ENCODE peak calls at places on chromosome 11, in eight cellular contexts. One of them, this sample, is unnamed. For H3K9me3, the result is how much of the 10 kb centered on the place peaks cover.

GRCh38 chr11:34208266-34209135 is 103.1 kb downstream of the NAT10 start:
- DNase-seq in CD4-positive, CD25-positive, alpha-beta regulatory T cell: no peak
- DNase-seq in adipocyte: peak
- DNase-seq in neural progenitor cell: no peak
- DNase-seq in heart left ventricle: no peak
- DNase-seq in HepG2: peak
- DNase-seq in GM23248: peak
- DNase-seq in CD8-positive, alpha-beta T cell: no peak
- DNase-seq in this sample: no peak

GRCh38 chr11:106842134-106842533 is 176.1 kb downstream of the GUCY1A2 start:
- DNase-seq in CD4-positive, CD25-positive, alpha-beta regulatory T cell: no peak
- DNase-seq in adipocyte: no peak
- DNase-seq in neural progenitor cell: no peak
- DNase-seq in heart left ventricle: no peak
- DNase-seq in HepG2: no peak
- DNase-seq in GM23248: no peak
- DNase-seq in CD8-positive, alpha-beta T cell: no peak
- DNase-seq in this sample: no peak

GRCh38 chr11:65887723-65888162 is 528 bp downstream of the FIBP start:
- DNase-seq in CD4-positive, CD25-positive, alpha-beta regulatory T cell: no peak
- DNase-seq in adipocyte: no peak
- DNase-seq in neural progenitor cell: no peak
- DNase-seq in heart left ventricle: no peak
- DNase-seq in HepG2: no peak
- DNase-seq in GM23248: peak
- DNase-seq in CD8-positive, alpha-beta T cell: no peak
- DNase-seq in this sample: no peak

GRCh38 chr11:115083129-115083823 is 404.9 kb downstream of the NXPE2 start:
- DNase-seq in CD4-positive, CD25-positive, alpha-beta regulatory T cell: no peak
- DNase-seq in adipocyte: no peak
- DNase-seq in neural progenitor cell: no peak
- DNase-seq in heart left ventricle: no peak
- DNase-seq in HepG2: no peak
- DNase-seq in GM23248: no peak
- DNase-seq in CD8-positive, alpha-beta T cell: no peak
- DNase-seq in this sample: no peak

GRCh38 chr11:115493488-115493887 is 10.7 kb downstream of the CADM1 start:
- DNase-seq in CD4-positive, CD25-positive, alpha-beta regulatory T cell: no peak
- DNase-seq in adipocyte: no peak
- DNase-seq in neural progenitor cell: no peak
- DNase-seq in heart left ventricle: no peak
- DNase-seq in HepG2: no peak
- DNase-seq in GM23248: no peak
- DNase-seq in CD8-positive, alpha-beta T cell: no peak
- DNase-seq in this sample: no peak

GRCh38 chr11:62544521-62545436 is 1.8 kb downstream of the AHNAK start:
- DNase-seq in CD4-positive, CD25-positive, alpha-beta regulatory T cell: no peak
- DNase-seq in adipocyte: peak
- DNase-seq in neural progenitor cell: peak
- DNase-seq in heart left ventricle: peak
- DNase-seq in HepG2: no peak
- DNase-seq in GM23248: peak
- DNase-seq in CD8-positive, alpha-beta T cell: peak
- DNase-seq in this sample: no peak

GRCh38 chr11:6992026-6992425 is 28.1 kb downstream of the ZNF214 start:
- DNase-seq in CD4-positive, CD25-positive, alpha-beta regulatory T cell: no peak
- DNase-seq in adipocyte: peak
- DNase-seq in neural progenitor cell: no peak
- DNase-seq in heart left ventricle: no peak
- DNase-seq in HepG2: no peak
- DNase-seq in GM23248: peak
- DNase-seq in CD8-positive, alpha-beta T cell: no peak
- DNase-seq in this sample: no peak

GRCh38 chr11:64653388-64653973 is 62.5 kb downstream of the SLC22A12 start:
- DNase-seq in CD4-positive, CD25-positive, alpha-beta regulatory T cell: no peak
- DNase-seq in adipocyte: no peak
- DNase-seq in neural progenitor cell: no peak
- DNase-seq in heart left ventricle: no peak
- DNase-seq in HepG2: no peak
- DNase-seq in GM23248: no peak
- DNase-seq in CD8-positive, alpha-beta T cell: no peak
- DNase-seq in this sample: no peak

GRCh38 chr11:120061036-120061760 is 76.7 kb downstream of the TRIM29 start:
- DNase-seq in CD4-positive, CD25-positive, alpha-beta regulatory T cell: no peak
- DNase-seq in adipocyte: no peak
- DNase-seq in neural progenitor cell: peak
- DNase-seq in heart left ventricle: no peak
- DNase-seq in HepG2: no peak
- DNase-seq in GM23248: peak
- DNase-seq in CD8-positive, alpha-beta T cell: no peak
- DNase-seq in this sample: no peak

GRCh38 chr11:1348146-1348545 is 38.7 kb upstream of the TOLLIP start:
- DNase-seq in CD4-positive, CD25-positive, alpha-beta regulatory T cell: no peak
- DNase-seq in adipocyte: no peak
- DNase-seq in neural progenitor cell: no peak
- DNase-seq in heart left ventricle: no peak
- DNase-seq in HepG2: no peak
- DNase-seq in GM23248: no peak
- DNase-seq in CD8-positive, alpha-beta T cell: no peak
- DNase-seq in this sample: no peak

GRCh38 chr11:10320164-10320563 is 15.3 kb downstream of the ADM start:
- DNase-seq in CD4-positive, CD25-positive, alpha-beta regulatory T cell: no peak
- DNase-seq in adipocyte: no peak
- DNase-seq in neural progenitor cell: no peak
- DNase-seq in heart left ventricle: no peak
- DNase-seq in HepG2: no peak
- DNase-seq in GM23248: no peak
- DNase-seq in CD8-positive, alpha-beta T cell: no peak
- DNase-seq in this sample: no peak

GRCh38 chr11:13578514-13579140 is 82.8 kb upstream of the PTH start:
- DNase-seq in CD4-positive, CD25-positive, alpha-beta regulatory T cell: no peak
- DNase-seq in adipocyte: no peak
- DNase-seq in neural progenitor cell: no peak
- DNase-seq in heart left ventricle: no peak
- DNase-seq in HepG2: no peak
- DNase-seq in GM23248: no peak
- DNase-seq in CD8-positive, alpha-beta T cell: no peak
- DNase-seq in this sample: no peak

GRCh38 chr11:94400839-94401772 is at the start of gene GPR83:
- DNase-seq in CD4-positive, CD25-positive, alpha-beta regulatory T cell: no peak
- DNase-seq in adipocyte: peak
- DNase-seq in neural progenitor cell: peak
- DNase-seq in heart left ventricle: peak
- DNase-seq in HepG2: no peak
- DNase-seq in GM23248: peak
- DNase-seq in CD8-positive, alpha-beta T cell: no peak
- DNase-seq in this sample: no peak

GRCh38 chr11:33016654-33017053 is 976 bp downstream of the DEPDC7 start:
- DNase-seq in CD4-positive, CD25-positive, alpha-beta regulatory T cell: no peak
- DNase-seq in adipocyte: no peak
- DNase-seq in neural progenitor cell: no peak
- DNase-seq in heart left ventricle: no peak
- DNase-seq in HepG2: no peak
- DNase-seq in GM23248: peak
- DNase-seq in CD8-positive, alpha-beta T cell: no peak
- DNase-seq in this sample: no peak

GRCh38 chr11:90202342-90202741 is 20.5 kb downstream of the CHORDC1 start:
- DNase-seq in CD4-positive, CD25-positive, alpha-beta regulatory T cell: peak
- DNase-seq in adipocyte: no peak
- DNase-seq in neural progenitor cell: no peak
- DNase-seq in heart left ventricle: no peak
- DNase-seq in HepG2: no peak
- DNase-seq in GM23248: no peak
- DNase-seq in CD8-positive, alpha-beta T cell: no peak
- DNase-seq in this sample: no peak

GRCh38 chr11:76232026-76232665 is 25.8 kb upstream of the WNT11 start:
- DNase-seq in CD4-positive, CD25-positive, alpha-beta regulatory T cell: peak
- DNase-seq in adipocyte: no peak
- DNase-seq in neural progenitor cell: no peak
- DNase-seq in heart left ventricle: no peak
- DNase-seq in HepG2: no peak
- DNase-seq in GM23248: no peak
- DNase-seq in CD8-positive, alpha-beta T cell: peak
- DNase-seq in this sample: no peak

GRCh38 chr11:45662665-45663485 is 2.5 kb downstream of the CHST1 start:
- DNase-seq in CD4-positive, CD25-positive, alpha-beta regulatory T cell: no peak
- DNase-seq in adipocyte: peak
- DNase-seq in neural progenitor cell: peak
- DNase-seq in heart left ventricle: no peak
- DNase-seq in HepG2: peak
- DNase-seq in GM23248: peak
- DNase-seq in CD8-positive, alpha-beta T cell: no peak
- DNase-seq in this sample: no peak

GRCh38 chr11:61384271-61385242 is 7.8 kb upstream of the TMEM216 start:
- DNase-seq in CD4-positive, CD25-positive, alpha-beta regulatory T cell: no peak
- DNase-seq in adipocyte: no peak
- DNase-seq in neural progenitor cell: peak
- DNase-seq in heart left ventricle: no peak
- DNase-seq in HepG2: peak
- DNase-seq in GM23248: peak
- DNase-seq in CD8-positive, alpha-beta T cell: no peak
- DNase-seq in this sample: no peak

GRCh38 chr11:86301742-86302091 is 323 bp upstream of the HIKESHI start:
- DNase-seq in CD4-positive, CD25-positive, alpha-beta regulatory T cell: no peak
- DNase-seq in adipocyte: no peak
- DNase-seq in neural progenitor cell: no peak
- DNase-seq in heart left ventricle: no peak
- DNase-seq in HepG2: no peak
- DNase-seq in GM23248: no peak
- DNase-seq in CD8-positive, alpha-beta T cell: no peak
- DNase-seq in this sample: no peak

GRCh38 chr11:117438371-117439000 is 110.8 kb downstream of the CEP164 start:
- DNase-seq in CD4-positive, CD25-positive, alpha-beta regulatory T cell: no peak
- DNase-seq in adipocyte: no peak
- DNase-seq in neural progenitor cell: no peak
- DNase-seq in heart left ventricle: no peak
- DNase-seq in HepG2: no peak
- DNase-seq in GM23248: no peak
- DNase-seq in CD8-positive, alpha-beta T cell: no peak
- DNase-seq in this sample: no peak

GRCh38 chr11:44143987-44144909 is 48.8 kb downstream of the EXT2 start:
- DNase-seq in CD4-positive, CD25-positive, alpha-beta regulatory T cell: no peak
- DNase-seq in adipocyte: no peak
- DNase-seq in neural progenitor cell: no peak
- DNase-seq in heart left ventricle: no peak
- DNase-seq in HepG2: no peak
- DNase-seq in GM23248: no peak
- DNase-seq in CD8-positive, alpha-beta T cell: no peak
- DNase-seq in this sample: no peak

GRCh38 chr11:65557280-65558001 is 718 bp downstream of the LTBP3 start:
- DNase-seq in CD4-positive, CD25-positive, alpha-beta regulatory T cell: no peak
- DNase-seq in adipocyte: no peak
- DNase-seq in neural progenitor cell: peak
- DNase-seq in heart left ventricle: no peak
- DNase-seq in HepG2: peak
- DNase-seq in GM23248: peak
- DNase-seq in CD8-positive, alpha-beta T cell: no peak
- DNase-seq in this sample: no peak

GRCh38 chr11:114439229-114440120 is at the start of gene REXO2:
- DNase-seq in CD4-positive, CD25-positive, alpha-beta regulatory T cell: peak
- DNase-seq in adipocyte: peak
- DNase-seq in neural progenitor cell: peak
- DNase-seq in heart left ventricle: peak
- DNase-seq in HepG2: peak
- DNase-seq in GM23248: peak
- DNase-seq in CD8-positive, alpha-beta T cell: peak
- DNase-seq in this sample: peak

GRCh38 chr11:45158210-45158644 is 11.8 kb downstream of the PRDM11 start:
- DNase-seq in CD4-positive, CD25-positive, alpha-beta regulatory T cell: no peak
- DNase-seq in adipocyte: peak
- DNase-seq in neural progenitor cell: peak
- DNase-seq in heart left ventricle: peak
- DNase-seq in HepG2: peak
- DNase-seq in GM23248: no peak
- DNase-seq in CD8-positive, alpha-beta T cell: no peak
- DNase-seq in this sample: no peak

GRCh38 chr11:79404325-79404724 is 36.5 kb downstream of the TENM4 start:
- DNase-seq in CD4-positive, CD25-positive, alpha-beta regulatory T cell: no peak
- DNase-seq in adipocyte: peak
- DNase-seq in neural progenitor cell: no peak
- DNase-seq in heart left ventricle: no peak
- DNase-seq in HepG2: no peak
- DNase-seq in GM23248: peak
- DNase-seq in CD8-positive, alpha-beta T cell: no peak
- DNase-seq in this sample: no peak
- H3K9me3 ChIP-seq in CD4-positive, CD25-positive, alpha-beta regulatory T cell: under half
- H3K9me3 ChIP-seq in adipocyte: under half
- H3K9me3 ChIP-seq in neural progenitor cell: under half
- H3K9me3 ChIP-seq in heart left ventricle: under half
- H3K9me3 ChIP-seq in HepG2: under half
- H3K9me3 ChIP-seq in GM23248: under half
- H3K9me3 ChIP-seq in CD8-positive, alpha-beta T cell: under half
- H3K9me3 ChIP-seq in this sample: under half

GRCh38 chr11:97060184-97060583 is 670.4 kb downstream of the JRKL start:
- DNase-seq in CD4-positive, CD25-positive, alpha-beta regulatory T cell: no peak
- DNase-seq in adipocyte: no peak
- DNase-seq in neural progenitor cell: no peak
- DNase-seq in heart left ventricle: no peak
- DNase-seq in HepG2: no peak
- DNase-seq in GM23248: no peak
- DNase-seq in CD8-positive, alpha-beta T cell: no peak
- DNase-seq in this sample: no peak
- H3K9me3 ChIP-seq in CD4-positive, CD25-positive, alpha-beta regulatory T cell: under half
- H3K9me3 ChIP-seq in adipocyte: under half
- H3K9me3 ChIP-seq in neural progenitor cell: under half
- H3K9me3 ChIP-seq in heart left ventricle: under half
- H3K9me3 ChIP-seq in HepG2: under half
- H3K9me3 ChIP-seq in GM23248: under half
- H3K9me3 ChIP-seq in CD8-positive, alpha-beta T cell: under half
- H3K9me3 ChIP-seq in this sample: under half

GRCh38 chr11:109698237-109698636 is 276.2 kb downstream of the C11orf87 start:
- DNase-seq in CD4-positive, CD25-positive, alpha-beta regulatory T cell: no peak
- DNase-seq in adipocyte: no peak
- DNase-seq in neural progenitor cell: no peak
- DNase-seq in heart left ventricle: no peak
- DNase-seq in HepG2: no peak
- DNase-seq in GM23248: no peak
- DNase-seq in CD8-positive, alpha-beta T cell: no peak
- DNase-seq in this sample: no peak
- H3K9me3 ChIP-seq in CD4-positive, CD25-positive, alpha-beta regulatory T cell: under half
- H3K9me3 ChIP-seq in adipocyte: under half
- H3K9me3 ChIP-seq in neural progenitor cell: under half
- H3K9me3 ChIP-seq in heart left ventricle: under half
- H3K9me3 ChIP-seq in HepG2: under half
- H3K9me3 ChIP-seq in GM23248: under half
- H3K9me3 ChIP-seq in CD8-positive, alpha-beta T cell: under half
- H3K9me3 ChIP-seq in this sample: under half

DNA sequence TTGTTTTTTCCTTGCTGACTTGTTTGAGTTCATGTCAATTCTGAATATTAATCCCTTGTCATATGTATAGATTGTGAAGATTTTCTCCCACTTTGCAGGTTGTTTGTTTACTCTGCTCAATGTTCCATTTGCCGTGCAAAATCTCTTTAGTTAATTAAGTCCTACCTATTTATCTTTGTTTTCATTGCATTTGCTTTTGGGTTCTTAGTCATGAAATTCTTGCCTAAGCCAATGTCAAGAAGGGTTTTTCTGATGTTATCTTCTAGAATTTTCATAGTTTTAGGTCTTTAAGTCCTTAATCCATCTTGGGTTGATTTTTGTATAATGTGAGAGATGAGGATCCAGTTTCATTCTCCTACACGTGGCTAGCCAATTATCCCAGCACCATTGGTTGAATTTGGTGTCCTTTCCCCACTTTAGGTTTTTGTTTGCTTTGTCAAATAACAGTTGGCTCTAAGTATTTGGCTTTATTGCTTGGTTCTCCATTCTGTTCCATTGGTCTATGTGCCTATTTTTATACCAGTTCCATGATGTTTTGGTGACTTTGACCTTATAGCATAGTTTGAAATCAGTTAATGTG is 163.1 kb upstream of the PGR start:
- DNase-seq in CD4-positive, CD25-positive, alpha-beta regulatory T cell: no peak
- DNase-seq in adipocyte: no peak
- DNase-seq in neural progenitor cell: no peak
- DNase-seq in heart left ventricle: no peak
- DNase-seq in HepG2: no peak
- DNase-seq in GM23248: no peak
- DNase-seq in CD8-positive, alpha-beta T cell: no peak
- DNase-seq in this sample: no peak
- H3K9me3 ChIP-seq in CD4-positive, CD25-positive, alpha-beta regulatory T cell: under half
- H3K9me3 ChIP-seq in adipocyte: under half
- H3K9me3 ChIP-seq in neural progenitor cell: under half
- H3K9me3 ChIP-seq in heart left ventricle: under half
- H3K9me3 ChIP-seq in HepG2: under half
- H3K9me3 ChIP-seq in GM23248: under half
- H3K9me3 ChIP-seq in CD8-positive, alpha-beta T cell: under half
- H3K9me3 ChIP-seq in this sample: under half